ENCODE peak calls at places on chromosomes 2 and 18, in six cellular contexts. Q is amniotic epithelial cell, W is progenitor cell of endocrine pancreas, J is GM12865, V is fibroblast of villous mesenchyme, X is mucosa of descending colon. B is an unnamed sample.
A peak's percentile ranks its signal among the peaks of the same experiment; 100 is the strongest.

GRCh38 chr18:3456686-3457069 is 6.7 kb downstream of the TGIF1 start:
- DNase-seq in J (no peak), Q (no peak), V (no peak), W (no peak), X (no peak), B (no peak)

GRCh38 chr2:10159486-10160160 is 37.1 kb downstream of the RRM2 start:
- DNase-seq in J (no peak), W (no peak), X (no peak), V (no peak), Q (no peak), B (no peak)

GRCh38 chr2:135164431-135164830 is 112.3 kb downstream of the RAB3GAP1 start:
- DNase-seq in W (no peak), X (no peak), V (peak; percentile 38), J (no peak), Q (peak; percentile 71), B (no peak)

GRCh38 chr2:22683911-22684310 is 701.1 kb upstream of the KLHL29 start:
- DNase-seq in Q (no peak), V (no peak), W (no peak), X (no peak), J (no peak), B (no peak)

GRCh38 chr2:239985356-239985755 is 39.8 kb downstream of the NDUFA10 start:
- DNase-seq in J (no peak), Q (peak; percentile 27), W (no peak), X (no peak), V (no peak), B (no peak)

GRCh38 chr2:73907840-73908452 is 15.1 kb downstream of the ACTG2 start:
- DNase-seq in V (peak; percentile 47), J (peak; percentile 67), Q (no peak), X (no peak), W (no peak), B (no peak)

GRCh38 chr2:18750662-18751554 is 161.5 kb upstream of the NT5C1B start:
- DNase-seq in W (no peak), Q (peak; percentile 66), X (no peak), J (no peak), V (no peak), B (no peak)

GRCh38 chr2:152336103-152336853 is 1.3 kb downstream of the FMNL2 start:
- DNase-seq in V (peak; percentile 62), X (peak; percentile 80), Q (peak; percentile 21), W (peak; percentile 19), J (peak; percentile 59), B (peak; percentile 53)

GRCh38 chr2:55961318-55961911 is 37.8 kb upstream of the EFEMP1 start:
- DNase-seq in J (peak; percentile 63), Q (peak; percentile 72), V (peak; percentile 67), X (no peak), W (no peak), B (no peak)